ENCODE peak calls at places on chromosomes 13 and 19, in four cellular contexts. One of them, this sample, is unnamed.

GRCh38 chr19:38838208-38838985 is 6.8 kb upstream of the ECH1 start:
- DNase-seq in trophoblast cell: peak
- DNase-seq in H9: no peak
- DNase-seq in neuronal stem cell: no peak
- DNase-seq in this sample: no peak

GRCh38 chr19:14089412-14089661 is 1.2 kb downstream of the SAMD1 start:
- DNase-seq in trophoblast cell: no peak
- DNase-seq in H9: no peak
- DNase-seq in neuronal stem cell: no peak
- DNase-seq in this sample: no peak

GRCh38 chr13:114111577-114111976 is 20.8 kb downstream of the RASA3 start:
- DNase-seq in trophoblast cell: no peak
- DNase-seq in H9: no peak
- DNase-seq in neuronal stem cell: no peak
- DNase-seq in this sample: no peak

GRCh38 chr13:101579291-101579802 is 126.9 kb downstream of the ITGBL1 start:
- DNase-seq in trophoblast cell: no peak
- DNase-seq in H9: no peak
- DNase-seq in neuronal stem cell: no peak
- DNase-seq in this sample: no peak

GRCh38 chr13:65597839-65598818 is 1632.0 kb downstream of the PCDH9 start:
- DNase-seq in trophoblast cell: no peak
- DNase-seq in H9: no peak
- DNase-seq in neuronal stem cell: no peak
- DNase-seq in this sample: no peak

GRCh38 chr13:73549717-73550116 is 490.9 kb downstream of the KLF5 start:
- DNase-seq in trophoblast cell: no peak
- DNase-seq in H9: no peak
- DNase-seq in neuronal stem cell: no peak
- DNase-seq in this sample: no peak

GRCh38 chr13:100534147-100534818 is 54.3 kb downstream of the GGACT start:
- DNase-seq in trophoblast cell: no peak
- DNase-seq in H9: no peak
- DNase-seq in neuronal stem cell: no peak
- DNase-seq in this sample: no peak

GRCh38 chr19:10884273-10884672 is 12.9 kb downstream of the CARM1 start:
- DNase-seq in trophoblast cell: no peak
- DNase-seq in H9: no peak
- DNase-seq in neuronal stem cell: no peak
- DNase-seq in this sample: no peak

GRCh38 chr13:40564342-40564997 is 102.0 kb downstream of the FOXO1 start:
- DNase-seq in trophoblast cell: peak
- DNase-seq in H9: no peak
- DNase-seq in neuronal stem cell: no peak
- DNase-seq in this sample: no peak

GRCh38 chr19:42115219-42115618 is 17.0 kb downstream of the POU2F2 start:
- DNase-seq in trophoblast cell: no peak
- DNase-seq in H9: no peak
- DNase-seq in neuronal stem cell: no peak
- DNase-seq in this sample: no peak

GRCh38 chr19:42113641-42114348 is 18.5 kb downstream of the POU2F2 start:
- DNase-seq in trophoblast cell: peak
- DNase-seq in H9: peak
- DNase-seq in neuronal stem cell: no peak
- DNase-seq in this sample: peak

GRCh38 chr19:42116308-42117075 is 15.8 kb downstream of the POU2F2 start:
- DNase-seq in trophoblast cell: no peak
- DNase-seq in H9: no peak
- DNase-seq in neuronal stem cell: no peak
- DNase-seq in this sample: no peak

GRCh38 chr19:42115705-42116104 is 16.5 kb downstream of the POU2F2 start:
- DNase-seq in trophoblast cell: no peak
- DNase-seq in H9: no peak
- DNase-seq in neuronal stem cell: no peak
- DNase-seq in this sample: no peak

DNA sequence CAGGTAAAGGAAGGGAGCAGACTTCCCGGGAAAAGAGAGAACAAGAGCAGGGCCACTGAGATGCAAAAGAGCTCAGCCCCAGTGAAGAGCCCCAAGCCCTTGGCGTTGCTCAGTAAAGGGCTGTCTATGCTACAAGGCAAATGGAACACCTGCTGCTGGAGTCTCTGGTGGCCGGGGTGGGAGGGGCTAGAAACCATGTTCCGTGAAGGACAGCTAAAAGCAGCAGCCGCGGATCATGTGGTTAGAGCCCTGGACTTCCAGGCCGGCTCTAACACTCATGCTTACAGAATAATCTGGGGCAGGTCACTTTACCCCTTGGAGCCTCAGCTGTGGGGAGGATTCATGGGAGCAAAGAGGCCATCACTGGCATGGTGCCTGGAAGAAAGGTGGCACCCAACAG is 17.8 kb downstream of the POU2F2 start:
- DNase-seq in trophoblast cell: no peak
- DNase-seq in H9: peak
- DNase-seq in neuronal stem cell: no peak
- DNase-seq in this sample: no peak
- H2BK12ac ChIP-seq in trophoblast cell: no peak
- H2BK12ac ChIP-seq in H9: no peak
- H2BK12ac ChIP-seq in neuronal stem cell: no peak
- H2BK12ac ChIP-seq in this sample: no peak

GRCh38 chr19:18021121-18021755 is 13.3 kb downstream of the ARRDC2 start:
- DNase-seq in trophoblast cell: peak
- DNase-seq in H9: no peak
- DNase-seq in neuronal stem cell: no peak
- DNase-seq in this sample: no peak
- H2BK12ac ChIP-seq in trophoblast cell: no peak
- H2BK12ac ChIP-seq in H9: no peak
- H2BK12ac ChIP-seq in neuronal stem cell: no peak
- H2BK12ac ChIP-seq in this sample: peak

GRCh38 chr13:92649140-92649813 is 577.3 kb upstream of the GPC6 start:
- DNase-seq in trophoblast cell: no peak
- DNase-seq in H9: no peak
- DNase-seq in neuronal stem cell: no peak
- DNase-seq in this sample: no peak
- H2BK12ac ChIP-seq in trophoblast cell: no peak
- H2BK12ac ChIP-seq in H9: no peak
- H2BK12ac ChIP-seq in neuronal stem cell: no peak
- H2BK12ac ChIP-seq in this sample: no peak

GRCh38 chr13:98371624-98372023 is 194.6 kb upstream of the RNF113B start:
- DNase-seq in trophoblast cell: no peak
- DNase-seq in H9: no peak
- DNase-seq in neuronal stem cell: no peak
- DNase-seq in this sample: no peak
- H2BK12ac ChIP-seq in trophoblast cell: no peak
- H2BK12ac ChIP-seq in H9: no peak
- H2BK12ac ChIP-seq in neuronal stem cell: no peak
- H2BK12ac ChIP-seq in this sample: no peak

DNA sequence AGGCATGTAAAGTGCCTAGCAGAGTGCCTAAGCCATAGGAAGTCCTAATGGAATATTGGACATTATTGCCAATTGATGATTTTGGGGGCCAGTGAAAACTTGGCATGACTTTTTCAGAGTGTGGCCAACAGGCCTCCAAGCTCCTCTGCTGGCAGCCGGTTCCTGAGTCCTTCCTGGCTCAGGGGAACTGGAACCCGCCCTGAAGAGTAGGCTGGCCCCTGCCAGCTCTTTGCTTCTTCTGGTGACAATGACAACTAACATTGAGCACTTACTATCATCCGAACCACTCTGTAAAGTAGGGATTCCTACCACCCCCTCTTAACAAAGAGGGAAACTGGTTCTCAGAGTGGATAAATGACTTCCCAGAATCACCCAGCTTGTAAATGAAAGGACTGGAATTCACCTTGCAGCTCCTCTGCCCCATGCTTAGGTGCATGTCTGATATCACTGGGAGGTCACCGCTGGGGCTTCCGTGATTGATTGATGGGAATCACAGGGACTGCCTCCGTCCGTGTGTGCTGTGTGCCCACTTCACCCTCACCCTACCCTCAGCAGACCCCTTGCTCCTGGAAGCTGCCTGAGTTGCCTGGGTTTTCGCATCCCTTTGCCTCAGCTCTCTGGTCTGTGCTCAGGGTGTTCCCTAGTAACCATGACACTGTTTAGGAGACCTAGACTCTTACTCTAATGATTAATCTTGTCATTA is 50.6 kb downstream of the TNFRSF19 start:
- DNase-seq in trophoblast cell: no peak
- DNase-seq in H9: no peak
- DNase-seq in neuronal stem cell: no peak
- DNase-seq in this sample: no peak
- H2BK12ac ChIP-seq in trophoblast cell: peak
- H2BK12ac ChIP-seq in H9: no peak
- H2BK12ac ChIP-seq in neuronal stem cell: no peak
- H2BK12ac ChIP-seq in this sample: no peak

DNA sequence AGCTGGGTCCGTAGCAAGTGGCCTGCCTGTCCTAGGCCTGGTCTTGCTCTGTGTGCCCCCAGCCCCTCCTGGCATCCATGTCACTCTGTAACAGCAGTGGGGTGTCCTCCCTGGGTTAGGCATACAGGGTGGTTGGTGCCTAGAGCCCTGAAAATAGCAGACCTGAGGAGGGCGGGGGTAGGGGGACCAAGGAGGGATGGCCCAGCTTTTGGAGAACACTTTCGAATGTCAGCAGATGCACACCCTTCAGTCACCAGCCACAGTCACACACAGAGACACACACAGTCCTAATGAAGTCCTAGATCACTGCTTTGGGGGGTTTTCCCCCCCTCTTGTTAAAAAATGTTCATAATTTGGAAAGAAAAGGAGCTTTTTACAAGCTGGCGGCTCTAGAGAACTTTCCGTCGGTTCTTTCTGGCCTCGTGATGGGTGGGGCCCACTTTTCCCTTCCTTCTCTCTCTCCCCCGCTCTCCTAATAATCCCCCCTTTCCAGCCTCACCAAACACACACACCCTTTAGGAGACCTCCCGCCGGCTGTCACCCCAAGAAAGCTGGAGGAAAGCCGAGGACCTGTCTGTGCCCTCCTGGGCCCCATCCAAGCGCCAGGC is 47.9 kb downstream of the LYL1 start:
- DNase-seq in trophoblast cell: no peak
- DNase-seq in H9: no peak
- DNase-seq in neuronal stem cell: no peak
- DNase-seq in this sample: no peak
- H2BK12ac ChIP-seq in trophoblast cell: peak
- H2BK12ac ChIP-seq in H9: no peak
- H2BK12ac ChIP-seq in neuronal stem cell: peak
- H2BK12ac ChIP-seq in this sample: peak

GRCh38 chr13:66859934-66860867 is 369.9 kb downstream of the PCDH9 start:
- DNase-seq in trophoblast cell: no peak
- DNase-seq in H9: no peak
- DNase-seq in neuronal stem cell: no peak
- DNase-seq in this sample: no peak
- H2BK12ac ChIP-seq in trophoblast cell: no peak
- H2BK12ac ChIP-seq in H9: no peak
- H2BK12ac ChIP-seq in neuronal stem cell: no peak
- H2BK12ac ChIP-seq in this sample: no peak